ENCODE peak calls at places on chromosomes 11 and 22, in six cellular contexts. H is omental fat pad; J is naive thymus-derived CD8-positive, alpha-beta T cell; B is BJ; Y is uterus; F is germinal center. D is an unnamed sample.

GRCh38 chr22:43101306-43101705 is 9.2 kb upstream of the BIK start:
- DNase-seq in H (no peak), J (no peak), B (no peak), Y (no peak), F (no peak), D (no peak)

GRCh38 chr11:65077466-65077865 is 6.4 kb downstream of the CDCA5 start:
- DNase-seq in H (no peak), J (no peak), B (no peak), Y (no peak), F (no peak), D (no peak)

GRCh38 chr11:24163146-24163545 is 333.7 kb upstream of the LUZP2 start:
- DNase-seq in H (no peak), J (no peak), B (no peak), Y (no peak), F (no peak), D (no peak)

GRCh38 chr11:100584201-100584600 is 102.9 kb upstream of the ARHGAP42 start:
- DNase-seq in H (no peak), J (no peak), B (no peak), Y (no peak), F (no peak), D (no peak)

GRCh38 chr11:65426839-65427690 is 4.5 kb downstream of the NEAT1 start:
- DNase-seq in H (peak), J (no peak), B (no peak), Y (peak), F (no peak), D (no peak)

GRCh38 chr22:42365337-42365865 is 66.8 kb downstream of the NFAM1 start:
- DNase-seq in H (no peak), J (no peak), B (no peak), Y (no peak), F (no peak), D (no peak)

GRCh38 chr11:46352063-46352841 is 5.0 kb downstream of the DGKZ start:
- DNase-seq in H (no peak), J (peak), B (no peak), Y (no peak), F (peak), D (no peak)

GRCh38 chr11:71305451-71306125 is 53.2 kb upstream of the SHANK2 start:
- DNase-seq in H (no peak), J (no peak), B (no peak), Y (no peak), F (no peak), D (no peak)

GRCh38 chr11:57646756-57647303 is 2.9 kb downstream of the YPEL4 start:
- DNase-seq in H (no peak), J (no peak), B (no peak), Y (no peak), F (no peak), D (no peak)

GRCh38 chr22:38454361-38455062 is 487 bp downstream of the KCNJ4 start:
- DNase-seq in H (no peak), J (no peak), B (no peak), Y (no peak), F (peak), D (peak)

GRCh38 chr11:124602193-124602592 is 9.0 kb upstream of the PANX3 start:
- DNase-seq in H (no peak), J (no peak), B (no peak), Y (no peak), F (no peak), D (no peak)

GRCh38 chr22:48541401-48542098 is 1286.1 kb downstream of the BRD1 start:
- DNase-seq in H (no peak), J (no peak), B (no peak), Y (no peak), F (no peak), D (no peak)

GRCh38 chr22:50260801-50261614 is 475 bp downstream of the MAPK12 start:
- DNase-seq in H (no peak), J (no peak), B (no peak), Y (no peak), F (no peak), D (peak)

GRCh38 chr11:65437436-65438227 is 15.0 kb downstream of the NEAT1 start:
- DNase-seq in H (peak), J (no peak), B (no peak), Y (peak), F (no peak), D (no peak)

GRCh38 chr11:88484873-88485621 is 147.5 kb upstream of the CTSC start:
- DNase-seq in H (no peak), J (no peak), B (no peak), Y (no peak), F (peak), D (peak)

GRCh38 chr11:60175860-60176275 is 7.0 kb downstream of the MS4A6A start:
- DNase-seq in H (no peak), J (no peak), B (no peak), Y (no peak), F (no peak), D (no peak)

GRCh38 chr11:44309483-44310197 is at the start of gene ALX4:
- DNase-seq in H (no peak), J (no peak), B (peak), Y (no peak), F (no peak), D (peak)

GRCh38 chr11:31802609-31802989 is 8.5 kb downstream of the PAX6 start:
- DNase-seq in H (no peak), J (no peak), B (no peak), Y (no peak), F (no peak), D (peak)

GRCh38 chr11:114346709-114347141 is 50.5 kb downstream of the NNMT start:
- DNase-seq in H (no peak), J (no peak), B (no peak), Y (no peak), F (no peak), D (no peak)

GRCh38 chr11:120995184-120995583 is 28.7 kb upstream of the TBCEL start:
- DNase-seq in H (no peak), J (no peak), B (no peak), Y (no peak), F (no peak), D (no peak)

GRCh38 chr11:70477607-70478006 is 79.3 kb downstream of the CTTN start:
- DNase-seq in H (no peak), J (no peak), B (no peak), Y (no peak), F (no peak), D (no peak)

GRCh38 chr11:119823077-119823476 is 94.1 kb upstream of the NECTIN1 start:
- DNase-seq in H (no peak), J (no peak), B (no peak), Y (no peak), F (no peak), D (no peak)

GRCh38 chr22:45521178-45521577 is 18.5 kb downstream of the FBLN1 start:
- DNase-seq in H (no peak), J (no peak), B (no peak), Y (no peak), F (no peak), D (no peak)

GRCh38 chr11:1398506-1399235 is 8.9 kb downstream of the BRSK2 start:
- DNase-seq in H (no peak), J (no peak), B (no peak), Y (no peak), F (no peak), D (no peak)

GRCh38 chr11:131063638-131064037 is 147.4 kb upstream of the SNX19 start:
- DNase-seq in H (no peak), J (no peak), B (no peak), Y (no peak), F (no peak), D (no peak)

GRCh38 chr11:71458146-71459070 is 5.4 kb downstream of the NADSYN1 start:
- DNase-seq in H (no peak), J (no peak), B (no peak), Y (no peak), F (no peak), D (no peak)

GRCh38 chr22:27405672-27406388 is 395.7 kb downstream of the MN1 start:
- DNase-seq in H (no peak), J (no peak), B (no peak), Y (no peak), F (peak), D (peak)